ENCODE peak calls at places on chromosomes 16 and 17, in seven cellular contexts. H is brain microvascular endothelial cell; A is CD4-positive, CD25-positive, alpha-beta regulatory T cell; B is kidney; U is neural progenitor cell; R is prostate gland; J is astrocyte of the spinal cord. S is an unnamed sample.

GRCh38 chr17:38428150-38428642 is at the start of gene ARHGAP23:
- DNase-seq in H (no peak), A (peak; percentile 28), B (peak; percentile 86), U (peak; percentile 74), R (peak; percentile 21), J (peak; percentile 65), S (no peak)

GRCh38 chr17:49031965-49032928 is 35.1 kb downstream of the IGF2BP1 start:
- DNase-seq in H (peak; percentile 69), A (peak; percentile 47), B (no peak), U (peak; percentile 93), R (peak; percentile 15), J (peak; percentile 85), S (peak; percentile 37)

GRCh38 chr16:73037331-73037745 is 10.6 kb downstream of the ZFHX3 start:
- DNase-seq in H (no peak), A (no peak), B (no peak), U (no peak), R (no peak), J (no peak), S (no peak)

GRCh38 chr16:54602666-54603065 is 316.1 kb upstream of the IRX3 start:
- DNase-seq in H (no peak), A (no peak), B (no peak), U (no peak), R (no peak), J (no peak), S (no peak)

GRCh38 chr17:48439473-48439872 is 9.5 kb upstream of the SKAP1 start:
- DNase-seq in H (no peak), A (peak; percentile 22), B (no peak), U (no peak), R (no peak), J (no peak), S (no peak)

GRCh38 chr17:35915153-35915969 is 15.2 kb downstream of the RDM1 start:
- DNase-seq in H (no peak), A (no peak), B (no peak), U (no peak), R (no peak), J (no peak), S (no peak)

GRCh38 chr17:72424505-72425117 is 303.8 kb downstream of the SOX9 start:
- DNase-seq in H (no peak), A (no peak), B (no peak), U (no peak), R (no peak), J (no peak), S (no peak)

GRCh38 chr16:68399456-68399855 is 48.9 kb downstream of the SMPD3 start:
- DNase-seq in H (no peak), A (no peak), B (no peak), U (no peak), R (no peak), J (peak; percentile 25), S (no peak)

GRCh38 chr16:70158261-70158939 is 15.2 kb upstream of the CLEC18C start:
- DNase-seq in H (no peak), A (no peak), B (no peak), U (no peak), R (peak; percentile 4), J (no peak), S (no peak)

DNA sequence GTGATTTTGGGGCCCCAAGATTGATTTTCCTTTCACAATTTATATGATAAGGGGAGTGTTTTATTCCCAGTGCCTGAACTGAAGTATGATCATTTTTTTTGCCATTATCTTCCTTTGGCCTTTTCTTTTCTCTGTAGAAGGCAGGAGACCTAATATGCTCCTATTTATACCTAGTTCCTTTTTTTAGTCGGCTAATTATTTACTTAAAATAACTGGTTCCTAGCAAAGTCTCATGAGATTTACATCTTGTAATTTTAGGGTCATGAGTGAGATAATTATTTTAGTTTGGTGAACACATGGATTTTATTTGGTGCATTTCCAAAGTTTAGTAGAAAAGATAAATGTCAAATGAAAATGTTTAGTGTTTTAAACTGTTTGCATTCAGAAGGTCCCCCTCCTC is 24.8 kb downstream of the SEC14L1 start:
- DNase-seq in H (no peak), A (no peak), B (no peak), U (no peak), R (no peak), J (no peak), S (no peak)
- H3K4me3 ChIP-seq in H (no peak overlapping the region), A (no peak overlapping the region), B (no peak overlapping the region), U (no peak overlapping the region), R (no peak overlapping the region), J (no peak overlapping the region), S (no peak overlapping the region)

GRCh38 chr16:83345846-83346245 is 461.9 kb upstream of the HSBP1 start:
- DNase-seq in H (no peak), A (no peak), B (no peak), U (peak; percentile 8), R (no peak), J (no peak), S (no peak)

GRCh38 chr16:83348991-83349390 is 458.8 kb upstream of the HSBP1 start:
- DNase-seq in H (no peak), A (no peak), B (no peak), U (no peak), R (no peak), J (peak; percentile 28), S (no peak)

GRCh38 chr16:83338941-83339340 is 468.8 kb upstream of the HSBP1 start:
- DNase-seq in H (peak; percentile 53), A (no peak), B (no peak), U (no peak), R (no peak), J (peak; percentile 12), S (no peak)

GRCh38 chr16:83338138-83338537 is 469.6 kb upstream of the HSBP1 start:
- DNase-seq in H (no peak), A (no peak), B (no peak), U (no peak), R (no peak), J (no peak), S (no peak)

GRCh38 chr16:83344014-83344413 is 463.8 kb upstream of the HSBP1 start:
- DNase-seq in H (peak; percentile 96), A (no peak), B (no peak), U (no peak), R (no peak), J (peak; percentile 92), S (peak; percentile 67)
- H3K4me3 ChIP-seq in H (no peak overlapping the region), A (no peak overlapping the region), B (no peak overlapping the region), U (no peak overlapping the region), R (no peak overlapping the region), J (no peak overlapping the region), S (no peak overlapping the region)

DNA sequence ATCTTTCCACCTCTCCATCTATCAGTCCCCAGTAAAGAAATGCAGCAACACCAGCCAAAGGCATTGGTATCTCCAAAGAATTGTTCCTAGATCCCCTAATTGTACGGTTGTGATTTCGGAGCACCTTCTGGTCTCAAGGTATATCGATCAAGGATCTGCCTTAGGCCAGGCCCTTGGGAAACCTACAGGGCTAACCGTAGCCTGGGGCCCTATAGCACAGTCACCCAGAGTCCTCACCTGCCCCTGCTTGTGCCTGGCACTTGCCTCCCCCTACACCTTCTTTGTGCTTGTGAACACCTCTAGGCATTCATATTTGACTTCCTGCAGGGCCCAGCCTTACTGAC is 16.8 kb upstream of the AURKB start:
- DNase-seq in H (no peak), A (no peak), B (peak; percentile 43), U (no peak), R (no peak), J (no peak), S (no peak)
- H3K4me3 ChIP-seq in H (peak overlapping the region; percentile 51), A (no peak overlapping the region), B (peak overlapping the region; percentile 29), U (peak overlapping the region; percentile 62), R (no peak overlapping the region), J (peak overlapping the region; percentile 42), S (peak overlapping the region; percentile 51)

GRCh38 chr16:47463771-47464624 is 2.9 kb downstream of the PHKB start:
- DNase-seq in H (no peak), A (no peak), B (no peak), U (peak; percentile 42), R (no peak), J (no peak), S (no peak)
- H3K4me3 ChIP-seq in H (no peak overlapping the region), A (peak overlapping the region; percentile 57), B (no peak overlapping the region), U (no peak overlapping the region), R (no peak overlapping the region), J (no peak overlapping the region), S (no peak overlapping the region)

DNA sequence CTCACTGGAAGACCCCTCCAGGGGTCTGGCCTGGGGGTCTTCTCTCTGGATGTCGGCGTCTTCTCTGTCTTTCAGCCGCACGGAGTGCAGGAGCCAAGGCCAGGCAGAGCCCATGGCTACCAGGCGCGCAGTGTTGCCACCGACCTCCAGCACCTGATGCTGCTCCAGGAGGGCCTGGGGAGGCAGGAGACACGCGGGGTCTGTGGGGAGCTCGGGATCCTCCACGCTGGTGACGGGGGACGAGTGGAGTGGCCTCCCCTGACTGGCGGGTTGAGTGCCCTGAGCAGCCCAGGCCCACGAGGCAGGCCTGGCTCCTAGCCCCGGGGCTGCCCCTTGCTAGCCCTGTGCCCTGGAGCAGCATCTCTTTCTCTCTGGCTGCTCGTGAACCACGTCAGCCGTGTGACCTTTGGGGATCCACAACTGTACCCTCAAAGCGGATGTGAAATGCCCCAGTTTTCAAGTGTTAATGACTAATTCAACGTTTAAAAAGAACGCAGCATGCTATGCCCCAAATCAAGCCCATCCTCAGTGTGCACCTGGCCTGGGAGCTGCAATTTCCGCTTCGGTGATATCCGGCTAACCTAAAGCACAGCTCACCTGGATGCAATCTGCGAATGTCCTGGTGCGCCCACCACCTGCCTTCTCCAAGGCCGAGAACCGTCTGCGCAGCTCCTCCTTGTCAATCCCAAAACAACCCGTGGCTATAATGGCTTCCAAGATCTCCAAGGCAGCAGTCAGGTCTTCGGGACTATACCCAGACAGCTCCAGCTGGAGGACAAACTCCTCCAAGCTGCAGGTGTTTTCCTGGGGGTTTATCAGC is 62.9 kb downstream of the IL21R start:
- DNase-seq in H (no peak), A (no peak), B (peak; percentile 58), U (no peak), R (no peak), J (no peak), S (no peak)
- H3K4me3 ChIP-seq in H (no peak overlapping the region), A (no peak overlapping the region), B (no peak overlapping the region), U (no peak overlapping the region), R (no peak overlapping the region), J (no peak overlapping the region), S (no peak overlapping the region)

GRCh38 chr17:81114694-81115093 is 50.6 kb upstream of the PVALEF start:
- DNase-seq in H (no peak), A (no peak), B (no peak), U (no peak), R (no peak), J (no peak), S (no peak)

GRCh38 chr17:81115219-81115618 is 50.1 kb upstream of the PVALEF start:
- DNase-seq in H (no peak), A (no peak), B (no peak), U (no peak), R (no peak), J (no peak), S (no peak)

GRCh38 chr17:81112461-81112860 is 52.8 kb upstream of the PVALEF start:
- DNase-seq in H (no peak), A (no peak), B (no peak), U (no peak), R (no peak), J (no peak), S (no peak)

GRCh38 chr17:81111066-81111465 is 54.2 kb upstream of the PVALEF start:
- DNase-seq in H (no peak), A (no peak), B (no peak), U (no peak), R (no peak), J (no peak), S (no peak)

DNA sequence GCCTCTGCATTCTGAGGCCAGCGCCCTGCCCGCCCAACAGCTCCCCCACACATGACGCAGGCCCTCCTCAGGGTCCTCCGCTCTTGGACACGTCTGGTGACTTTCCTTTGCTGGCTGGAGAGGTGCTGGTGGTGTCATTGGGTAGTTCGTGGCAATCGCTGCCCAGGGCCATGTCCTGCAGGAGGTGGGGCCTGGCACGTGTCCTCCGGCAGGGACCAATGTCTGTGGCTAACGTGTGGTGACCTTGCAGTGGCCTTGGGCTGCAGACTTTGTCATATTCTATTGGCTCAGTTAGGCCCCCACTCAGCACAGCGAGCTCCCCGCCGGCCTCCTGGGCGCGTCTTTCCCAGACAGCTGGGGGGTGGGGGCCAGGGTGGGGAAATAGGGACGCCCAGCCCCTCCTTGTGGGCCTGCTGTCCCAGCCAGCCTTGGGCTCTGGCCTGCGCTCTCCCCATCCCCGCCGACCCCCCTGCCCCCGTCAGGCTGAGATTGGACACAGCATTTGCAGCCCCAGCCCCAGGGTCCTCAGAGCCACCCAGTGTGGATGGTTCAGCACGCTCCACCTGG is 52.1 kb upstream of the PVALEF start:
- DNase-seq in H (no peak), A (no peak), B (no peak), U (no peak), R (no peak), J (no peak), S (no peak)
- H3K4me3 ChIP-seq in H (no peak overlapping the region), A (no peak overlapping the region), B (no peak overlapping the region), U (no peak overlapping the region), R (no peak overlapping the region), J (no peak overlapping the region), S (no peak overlapping the region)